ENCODE peak calls at places on chromosomes 16 and 17, in eight cellular contexts. O is astrocyte, P is left ventricle myocardium inferior, Y is ovary, W is IMR-90, F is MM.1S, S is hepatocyte, K is HepG2. L is an unnamed sample. For H3K9me3, the result is how much of the 10 kb centered on the place peaks cover.

GRCh38 chr17:45147102-45147580 is 1.1 kb upstream of the HEXIM1 start:
- DNase-seq in O (peak), P (no peak), Y (peak), W (peak), F (no peak), S (peak), K (no peak), L (peak)

GRCh38 chr16:67935402-67936123 is 1.1 kb downstream of the PSMB10 start:
- DNase-seq in O (peak), P (peak), Y (peak), W (peak), F (peak), S (peak), K (peak), L (peak)

GRCh38 chr17:33284022-33284421 is 9.1 kb downstream of the ASIC2 start:
- DNase-seq in O (peak), P (no peak), Y (peak), W (peak), F (no peak), S (peak), K (peak), L (peak)

GRCh38 chr17:9959377-9959981 is 54.4 kb upstream of the RCVRN start:
- DNase-seq in O (no peak), P (no peak), Y (peak), W (peak), F (no peak), S (peak), K (peak), L (no peak)

GRCh38 chr16:28981517-28981916 is 3.3 kb upstream of the LAT start:
- DNase-seq in O (no peak), P (no peak), Y (no peak), W (no peak), F (peak), S (no peak), K (peak), L (no peak)

GRCh38 chr17:42221886-42222745 is 27.8 kb upstream of the GHDC start:
- DNase-seq in O (no peak), P (peak), Y (no peak), W (peak), F (peak), S (peak), K (peak), L (peak)

GRCh38 chr16:90032664-90033346 is 13.5 kb upstream of the DBNDD1 start:
- DNase-seq in O (peak), P (no peak), Y (no peak), W (peak), F (no peak), S (no peak), K (no peak), L (no peak)

GRCh38 chr16:46853713-46854443 is 22.9 kb upstream of the C16orf87 start:
- DNase-seq in O (peak), P (peak), Y (peak), W (peak), F (peak), S (peak), K (peak), L (peak)

GRCh38 chr16:28181557-28181914 is 30.2 kb downstream of the XPO6 start:
- DNase-seq in O (peak), P (no peak), Y (peak), W (peak), F (no peak), S (peak), K (peak), L (peak)

GRCh38 chr17:48427598-48427997 is 2.4 kb downstream of the SKAP1 start:
- DNase-seq in O (no peak), P (no peak), Y (no peak), W (no peak), F (peak), S (no peak), K (no peak), L (no peak)

GRCh38 chr17:27380551-27380950 is 75.7 kb upstream of the KSR1 start:
- DNase-seq in O (no peak), P (no peak), Y (no peak), W (no peak), F (no peak), S (no peak), K (no peak), L (no peak)

GRCh38 chr17:13114601-13115024 is 96.8 kb upstream of the ELAC2 start:
- DNase-seq in O (peak), P (peak), Y (no peak), W (peak), F (no peak), S (peak), K (peak), L (no peak)

GRCh38 chr16:1614226-1615102 is 2.3 kb downstream of the CRAMP1 start:
- DNase-seq in O (no peak), P (no peak), Y (peak), W (peak), F (no peak), S (peak), K (no peak), L (no peak)

GRCh38 chr16:30731411-30731810 is 16.8 kb upstream of the PHKG2 start:
- DNase-seq in O (no peak), P (no peak), Y (no peak), W (peak), F (no peak), S (no peak), K (no peak), L (no peak)

GRCh38 chr17:871731-872517 is 89.8 kb downstream of the MRM3 start:
- DNase-seq in O (peak), P (no peak), Y (no peak), W (no peak), F (no peak), S (no peak), K (no peak), L (no peak)

GRCh38 chr17:42178817-42179216 is 2.1 kb downstream of the KCNH4 start:
- DNase-seq in O (no peak), P (no peak), Y (no peak), W (no peak), F (peak), S (no peak), K (no peak), L (no peak)

GRCh38 chr16:70473446-70474319 is 19.3 kb downstream of the FCSK start:
- DNase-seq in O (no peak), P (no peak), Y (no peak), W (no peak), F (no peak), S (no peak), K (no peak), L (no peak)

GRCh38 chr17:16211601-16212000 is 3.7 kb downstream of the NCOR1 start:
- DNase-seq in O (no peak), P (no peak), Y (no peak), W (no peak), F (no peak), S (no peak), K (no peak), L (no peak)

GRCh38 chr16:12584488-12585233 is 219.0 kb downstream of the CPPED1 start:
- DNase-seq in O (no peak), P (no peak), Y (no peak), W (no peak), F (no peak), S (no peak), K (peak), L (no peak)

GRCh38 chr16:3029499-3030127 is 5.8 kb downstream of the THOC6 start:
- DNase-seq in O (no peak), P (no peak), Y (no peak), W (peak), F (no peak), S (peak), K (no peak), L (no peak)

GRCh38 chr16:23521037-23521743 is 10.9 kb upstream of the GGA2 start:
- DNase-seq in O (no peak), P (no peak), Y (no peak), W (no peak), F (no peak), S (no peak), K (no peak), L (no peak)

GRCh38 chr16:1007284-1007850 is 25.8 kb downstream of the SOX8 start:
- DNase-seq in O (no peak), P (no peak), Y (no peak), W (no peak), F (no peak), S (no peak), K (no peak), L (no peak)

GRCh38 chr17:81392909-81393654 is 2.2 kb upstream of the BAHCC1 start:
- DNase-seq in O (no peak), P (peak), Y (no peak), W (no peak), F (no peak), S (no peak), K (no peak), L (no peak)

GRCh38 chr16:21057875-21058274 is 92.8 kb downstream of the DNAH3 start:
- DNase-seq in O (no peak), P (no peak), Y (no peak), W (no peak), F (no peak), S (no peak), K (no peak), L (no peak)

GRCh38 chr16:56457927-56458470 is 6.6 kb downstream of the OGFOD1 start:
- DNase-seq in O (no peak), P (no peak), Y (no peak), W (no peak), F (no peak), S (no peak), K (no peak), L (no peak)

GRCh38 chr16:75138636-75139035 is 9.7 kb upstream of the ZFP1 start:
- DNase-seq in O (no peak), P (no peak), Y (no peak), W (no peak), F (no peak), S (no peak), K (no peak), L (no peak)

GRCh38 chr17:64773836-64774761 is 112.0 kb upstream of the SMURF2 start:
- DNase-seq in O (peak), P (no peak), Y (no peak), W (peak), F (peak), S (peak), K (peak), L (no peak)

GRCh38 chr17:77449373-77449907 is 308.7 kb downstream of the SEC14L1 start:
- DNase-seq in O (no peak), P (no peak), Y (no peak), W (no peak), F (no peak), S (no peak), K (no peak), L (no peak)

GRCh38 chr16:87762620-87763019 is 3.2 kb downstream of the KLHDC4 start:
- DNase-seq in O (no peak), P (no peak), Y (no peak), W (no peak), F (no peak), S (no peak), K (no peak), L (no peak)

DNA sequence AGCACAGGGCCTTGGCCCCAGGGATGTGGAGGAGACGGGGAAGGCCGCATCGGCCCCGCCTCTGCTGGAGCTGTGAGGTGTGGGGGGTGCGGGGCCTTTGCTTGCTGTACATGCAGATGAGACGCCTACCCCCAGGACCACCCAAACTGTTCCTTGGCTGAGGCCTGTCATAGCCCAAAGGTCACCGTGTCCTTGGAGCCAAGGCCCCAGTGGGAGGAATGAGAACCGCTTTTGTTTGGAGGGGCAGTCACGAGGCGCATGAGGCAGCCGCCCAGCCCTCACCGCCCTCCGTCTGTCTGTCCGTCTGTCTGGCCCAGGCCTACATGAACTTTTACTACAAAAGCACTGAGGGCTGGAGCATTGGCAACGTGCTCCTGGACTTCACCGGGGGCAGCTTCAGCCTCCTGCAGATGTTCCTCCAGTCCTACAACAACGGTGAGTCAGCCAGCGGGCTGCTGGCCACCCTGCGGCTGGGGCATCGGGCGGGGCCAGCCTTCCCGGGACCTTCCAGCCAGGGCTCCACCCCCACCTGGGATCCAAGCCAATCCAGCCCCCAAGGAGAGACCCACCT is 8.8 kb downstream of the TAX1BP3 start:
- DNase-seq in O (peak), P (peak), Y (peak), W (peak), F (peak), S (peak), K (no peak), L (peak)
- TF ChIP-seq CTCF in O (peak), P (no peak), Y (no peak), W (no peak), F (no peak), S (no peak), K (no peak), L (no peak)

GRCh38 chr17:1908699-1909309 is 79.0 kb downstream of the RPA1 start:
- DNase-seq in O (peak), P (peak), Y (peak), W (peak), F (peak), S (peak), K (peak), L (peak)
- H3K4me3 ChIP-seq in O (peak), P (peak), Y (no peak), W (no peak), F (no peak), S (peak), K (no peak), L (peak)

GRCh38 chr17:39772415-39772814 is 34.7 kb downstream of the GRB7 start:
- DNase-seq in O (no peak), P (no peak), Y (no peak), W (no peak), F (no peak), S (no peak), K (no peak), L (no peak)

GRCh38 chr17:39772987-39773664 is 35.4 kb downstream of the GRB7 start:
- DNase-seq in O (no peak), P (no peak), Y (no peak), W (no peak), F (no peak), S (no peak), K (no peak), L (no peak)

GRCh38 chr17:39775075-39775474 is 37.3 kb downstream of the GRB7 start:
- DNase-seq in O (no peak), P (no peak), Y (no peak), W (no peak), F (peak), S (no peak), K (no peak), L (no peak)

GRCh38 chr17:39776267-39776666 is 38.5 kb downstream of the GRB7 start:
- DNase-seq in O (no peak), P (no peak), Y (no peak), W (no peak), F (peak), S (no peak), K (no peak), L (no peak)

GRCh38 chr17:39774043-39774442 is 36.3 kb downstream of the GRB7 start:
- DNase-seq in O (no peak), P (no peak), Y (no peak), W (no peak), F (no peak), S (no peak), K (no peak), L (no peak)
- H3K9me3 ChIP-seq in O (under half), P (under half), Y (under half), W (under half), F (under half), S (under half), K (under half), L (under half)

GRCh38 chr16:26765087-26765486 is 301.6 kb upstream of the C16orf82 start:
- DNase-seq in O (no peak), P (no peak), Y (no peak), W (no peak), F (no peak), S (peak), K (peak), L (no peak)
- TF ChIP-seq CTCF in O (peak), P (peak), Y (no peak), W (no peak), F (peak), S (no peak), K (no peak), L (no peak)

GRCh38 chr16:50602126-50602525 is 53.9 kb downstream of the NKD1 start:
- DNase-seq in O (no peak), P (no peak), Y (no peak), W (no peak), F (no peak), S (no peak), K (no peak), L (no peak)

GRCh38 chr16:50601341-50601740 is 53.1 kb downstream of the NKD1 start:
- DNase-seq in O (no peak), P (no peak), Y (no peak), W (no peak), F (no peak), S (no peak), K (no peak), L (no peak)

GRCh38 chr16:50604065-50604418 is 55.8 kb downstream of the NKD1 start:
- DNase-seq in O (no peak), P (no peak), Y (no peak), W (no peak), F (no peak), S (no peak), K (no peak), L (no peak)

GRCh38 chr16:50603206-50604064 is 55.2 kb downstream of the NKD1 start:
- DNase-seq in O (peak), P (no peak), Y (peak), W (no peak), F (no peak), S (peak), K (no peak), L (no peak)

GRCh38 chr16:50602531-50603205 is 54.5 kb downstream of the NKD1 start:
- DNase-seq in O (no peak), P (no peak), Y (no peak), W (no peak), F (no peak), S (no peak), K (no peak), L (no peak)
- H3K4me3 ChIP-seq in O (no peak), P (no peak), Y (no peak), W (no peak), F (no peak), S (no peak), K (no peak), L (no peak)

DNA sequence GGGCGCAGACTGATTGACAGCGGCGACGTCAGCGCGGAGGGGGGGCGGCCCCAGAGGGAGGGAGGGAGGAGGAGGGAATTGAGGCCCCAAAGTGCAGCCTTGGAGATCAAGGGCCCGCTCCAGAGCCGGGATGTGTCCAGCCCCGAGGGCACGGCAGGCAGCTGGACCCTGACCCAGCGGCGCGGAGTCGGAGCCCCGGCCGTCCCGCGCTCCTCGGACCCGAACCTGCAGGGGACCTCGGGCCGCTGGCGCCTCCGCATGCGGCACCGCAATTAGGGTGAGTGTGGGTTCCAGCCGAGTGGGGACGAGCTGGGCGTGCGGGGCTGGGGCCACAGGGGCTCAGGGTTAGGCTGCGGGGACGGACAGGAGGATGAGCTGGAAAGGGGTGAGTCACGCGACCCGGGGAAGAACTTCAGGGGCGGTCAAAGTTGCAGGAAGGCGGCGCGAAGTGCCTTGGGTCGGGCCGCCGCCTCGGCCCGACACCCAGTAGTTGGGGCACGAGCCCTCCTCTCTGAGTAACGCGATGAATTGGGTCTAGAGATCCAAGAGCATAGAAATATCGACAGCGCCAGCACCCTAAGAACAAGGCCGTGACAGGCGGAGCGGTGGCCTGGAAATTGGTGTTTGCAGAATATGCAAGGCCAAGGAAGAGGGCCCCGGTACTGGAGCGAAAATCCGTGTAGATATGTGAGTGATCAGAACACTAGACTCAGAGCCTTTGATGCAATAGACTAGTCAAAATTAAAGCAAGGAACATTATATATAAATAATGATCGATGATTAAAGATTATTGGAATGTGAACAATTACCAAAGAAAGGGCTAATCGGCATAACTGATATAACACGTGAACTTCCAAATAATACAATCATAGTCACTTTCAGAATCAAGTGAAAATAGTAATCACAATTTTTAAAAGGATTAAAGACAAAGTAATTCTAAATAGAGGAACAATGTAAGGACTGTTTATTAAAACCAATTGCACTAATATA is at the start of gene TBX4:
- DNase-seq in O (no peak), P (no peak), Y (no peak), W (no peak), F (no peak), S (peak), K (no peak), L (no peak)
- H3K9me3 ChIP-seq in O (under half), P (under half), Y (under half), W (under half), F (under half), S (under half), K (under half), L (under half)

GRCh38 chr17:29283496-29283895 is 10.5 kb downstream of the NUFIP2 start:
- DNase-seq in O (no peak), P (no peak), Y (no peak), W (no peak), F (no peak), S (no peak), K (no peak), L (no peak)
- TF ChIP-seq CTCF in O (no peak), P (no peak), Y (no peak), W (no peak), F (no peak), S (peak), K (no peak), L (no peak)

L was measured in gastrocnemius medialis.